ENCODE peak calls at places on chromosomes 13 and 19, in five cellular contexts. One of them, this sample, is unnamed.

GRCh38 chr13:107864543-107865460 is 350.5 kb downstream of the LIG4 start:
- DNase-seq in left ventricle myocardium inferior: no peak
- DNase-seq in left ventricle myocardium superior: no peak
- DNase-seq in CD4-positive, alpha-beta T cell: no peak
- DNase-seq in Daoy: peak; percentile 51
- DNase-seq in this sample: no peak

GRCh38 chr19:23887642-23888041 is 27.0 kb upstream of the ZNF726 start:
- DNase-seq in left ventricle myocardium inferior: no peak
- DNase-seq in left ventricle myocardium superior: no peak
- DNase-seq in CD4-positive, alpha-beta T cell: no peak
- DNase-seq in Daoy: no peak
- DNase-seq in this sample: no peak

GRCh38 chr13:99471231-99472202 is 29.8 kb upstream of the TM9SF2 start:
- DNase-seq in left ventricle myocardium inferior: no peak
- DNase-seq in left ventricle myocardium superior: no peak
- DNase-seq in CD4-positive, alpha-beta T cell: no peak
- DNase-seq in Daoy: no peak
- DNase-seq in this sample: no peak

GRCh38 chr13:98018293-98018692 is 64.8 kb downstream of the IPO5 start:
- DNase-seq in left ventricle myocardium inferior: no peak
- DNase-seq in left ventricle myocardium superior: no peak
- DNase-seq in CD4-positive, alpha-beta T cell: no peak
- DNase-seq in Daoy: no peak
- DNase-seq in this sample: no peak

GRCh38 chr13:44872751-44873150 is 116.5 kb downstream of the NUFIP1 start:
- DNase-seq in left ventricle myocardium inferior: no peak
- DNase-seq in left ventricle myocardium superior: no peak
- DNase-seq in CD4-positive, alpha-beta T cell: no peak
- DNase-seq in Daoy: no peak
- DNase-seq in this sample: no peak

GRCh38 chr19:5696196-5697021 is 6.3 kb downstream of the RPL36 start:
- DNase-seq in left ventricle myocardium inferior: no peak
- DNase-seq in left ventricle myocardium superior: peak; percentile 33
- DNase-seq in CD4-positive, alpha-beta T cell: no peak
- DNase-seq in Daoy: peak; percentile 47
- DNase-seq in this sample: no peak

GRCh38 chr13:78976696-78977095 is 317.7 kb upstream of the OBI1 start:
- DNase-seq in left ventricle myocardium inferior: no peak
- DNase-seq in left ventricle myocardium superior: no peak
- DNase-seq in CD4-positive, alpha-beta T cell: no peak
- DNase-seq in Daoy: no peak
- DNase-seq in this sample: no peak

GRCh38 chr19:55178781-55179569 is 1.1 kb downstream of the SYT5 start:
- DNase-seq in left ventricle myocardium inferior: peak; percentile 46
- DNase-seq in left ventricle myocardium superior: peak; percentile 71
- DNase-seq in CD4-positive, alpha-beta T cell: peak; percentile 96
- DNase-seq in Daoy: peak; percentile 87
- DNase-seq in this sample: peak; percentile 97

GRCh38 chr19:8180018-8180417 is 29.2 kb upstream of the CERS4 start:
- DNase-seq in left ventricle myocardium inferior: no peak
- DNase-seq in left ventricle myocardium superior: no peak
- DNase-seq in CD4-positive, alpha-beta T cell: no peak
- DNase-seq in Daoy: no peak
- DNase-seq in this sample: no peak

GRCh38 chr19:30385174-30385573 is 13.0 kb downstream of the ZNF536 start:
- DNase-seq in left ventricle myocardium inferior: no peak
- DNase-seq in left ventricle myocardium superior: no peak
- DNase-seq in CD4-positive, alpha-beta T cell: no peak
- DNase-seq in Daoy: no peak
- DNase-seq in this sample: no peak

GRCh38 chr19:33470686-33471085 is 50.9 kb downstream of the PEPD start:
- DNase-seq in left ventricle myocardium inferior: no peak
- DNase-seq in left ventricle myocardium superior: no peak
- DNase-seq in CD4-positive, alpha-beta T cell: no peak
- DNase-seq in Daoy: no peak
- DNase-seq in this sample: no peak

GRCh38 chr19:51467864-51468544 is 9.8 kb upstream of the SIGLEC8 start:
- DNase-seq in left ventricle myocardium inferior: no peak
- DNase-seq in left ventricle myocardium superior: no peak
- DNase-seq in CD4-positive, alpha-beta T cell: no peak
- DNase-seq in Daoy: no peak
- DNase-seq in this sample: no peak

GRCh38 chr19:52148256-52148655 is 8.5 kb upstream of the ZNF616 start:
- DNase-seq in left ventricle myocardium inferior: no peak
- DNase-seq in left ventricle myocardium superior: no peak
- DNase-seq in CD4-positive, alpha-beta T cell: no peak
- DNase-seq in Daoy: no peak
- DNase-seq in this sample: no peak

GRCh38 chr19:16295071-16295470 is 29.6 kb upstream of the KLF2 start:
- DNase-seq in left ventricle myocardium inferior: no peak
- DNase-seq in left ventricle myocardium superior: no peak
- DNase-seq in CD4-positive, alpha-beta T cell: no peak
- DNase-seq in Daoy: no peak
- DNase-seq in this sample: no peak

GRCh38 chr13:76620036-76620435 is 266.2 kb downstream of the KCTD12 start:
- DNase-seq in left ventricle myocardium inferior: no peak
- DNase-seq in left ventricle myocardium superior: no peak
- DNase-seq in CD4-positive, alpha-beta T cell: no peak
- DNase-seq in Daoy: no peak
- DNase-seq in this sample: no peak

GRCh38 chr13:97241761-97242160 is 19.6 kb downstream of the MBNL2 start:
- DNase-seq in left ventricle myocardium inferior: no peak
- DNase-seq in left ventricle myocardium superior: no peak
- DNase-seq in CD4-positive, alpha-beta T cell: no peak
- DNase-seq in Daoy: no peak
- DNase-seq in this sample: no peak

GRCh38 chr13:96835591-96835990 is 158.7 kb downstream of the OXGR1 start:
- DNase-seq in left ventricle myocardium inferior: no peak
- DNase-seq in left ventricle myocardium superior: no peak
- DNase-seq in CD4-positive, alpha-beta T cell: no peak
- DNase-seq in Daoy: no peak
- DNase-seq in this sample: no peak

GRCh38 chr13:44236370-44236769 is 137.3 kb upstream of the SERP2 start:
- DNase-seq in left ventricle myocardium inferior: no peak
- DNase-seq in left ventricle myocardium superior: no peak
- DNase-seq in CD4-positive, alpha-beta T cell: no peak
- DNase-seq in Daoy: no peak
- DNase-seq in this sample: no peak

GRCh38 chr13:51057931-51058330 is 53.1 kb downstream of the C13orf42 start:
- DNase-seq in left ventricle myocardium inferior: no peak
- DNase-seq in left ventricle myocardium superior: no peak
- DNase-seq in CD4-positive, alpha-beta T cell: no peak
- DNase-seq in Daoy: no peak
- DNase-seq in this sample: no peak

GRCh38 chr19:41616785-41617621 is 9.9 kb downstream of the CEACAM4 start:
- DNase-seq in left ventricle myocardium inferior: no peak
- DNase-seq in left ventricle myocardium superior: no peak
- DNase-seq in CD4-positive, alpha-beta T cell: no peak
- DNase-seq in Daoy: no peak
- DNase-seq in this sample: no peak

GRCh38 chr13:105611424-105611823 is 924.0 kb downstream of the EFNB2 start:
- DNase-seq in left ventricle myocardium inferior: no peak
- DNase-seq in left ventricle myocardium superior: no peak
- DNase-seq in CD4-positive, alpha-beta T cell: no peak
- DNase-seq in Daoy: peak; percentile 16
- DNase-seq in this sample: no peak

GRCh38 chr19:54955356-54955755 is 8.0 kb upstream of the NLRP7 start:
- DNase-seq in left ventricle myocardium inferior: no peak
- DNase-seq in left ventricle myocardium superior: no peak
- DNase-seq in CD4-positive, alpha-beta T cell: no peak
- DNase-seq in Daoy: peak; percentile 87
- DNase-seq in this sample: no peak

GRCh38 chr13:33519561-33520479 is 234.3 kb upstream of the STARD13 start:
- DNase-seq in left ventricle myocardium inferior: no peak
- DNase-seq in left ventricle myocardium superior: no peak
- DNase-seq in CD4-positive, alpha-beta T cell: no peak
- DNase-seq in Daoy: peak; percentile 46
- DNase-seq in this sample: no peak

GRCh38 chr19:2719910-2720776 is 1.0 kb downstream of the DIRAS1 start:
- DNase-seq in left ventricle myocardium inferior: peak; percentile 60
- DNase-seq in left ventricle myocardium superior: peak; percentile 75
- DNase-seq in CD4-positive, alpha-beta T cell: no peak
- DNase-seq in Daoy: peak; percentile 43
- DNase-seq in this sample: no peak

GRCh38 chr13:36282818-36283432 is 14.7 kb downstream of the CCDC169 start:
- DNase-seq in left ventricle myocardium inferior: no peak
- DNase-seq in left ventricle myocardium superior: no peak
- DNase-seq in CD4-positive, alpha-beta T cell: no peak
- DNase-seq in Daoy: no peak
- DNase-seq in this sample: no peak

GRCh38 chr13:89401209-89401810 is 1730.1 kb downstream of the SLITRK5 start:
- DNase-seq in left ventricle myocardium inferior: no peak
- DNase-seq in left ventricle myocardium superior: no peak
- DNase-seq in CD4-positive, alpha-beta T cell: no peak
- DNase-seq in Daoy: no peak
- DNase-seq in this sample: no peak

GRCh38 chr19:45468159-45468651 is 409 bp downstream of the FOSB start:
- DNase-seq in left ventricle myocardium inferior: no peak
- DNase-seq in left ventricle myocardium superior: peak; percentile 43
- DNase-seq in CD4-positive, alpha-beta T cell: peak; percentile 46
- DNase-seq in Daoy: peak; percentile 58
- DNase-seq in this sample: no peak

GRCh38 chr13:72221276-72221962 is 354.4 kb upstream of the DACH1 start:
- DNase-seq in left ventricle myocardium inferior: no peak
- DNase-seq in left ventricle myocardium superior: peak; percentile 24
- DNase-seq in CD4-positive, alpha-beta T cell: no peak
- DNase-seq in Daoy: no peak
- DNase-seq in this sample: no peak

GRCh38 chr19:13025819-13026477 is 30.7 kb downstream of the NFIX start:
- DNase-seq in left ventricle myocardium inferior: no peak
- DNase-seq in left ventricle myocardium superior: no peak
- DNase-seq in CD4-positive, alpha-beta T cell: no peak
- DNase-seq in Daoy: no peak
- DNase-seq in this sample: no peak

GRCh38 chr19:48489608-48490216 is 20.5 kb downstream of the CYTH2 start:
- DNase-seq in left ventricle myocardium inferior: peak; percentile 73
- DNase-seq in left ventricle myocardium superior: peak; percentile 87
- DNase-seq in CD4-positive, alpha-beta T cell: peak; percentile 77
- DNase-seq in Daoy: peak; percentile 83
- DNase-seq in this sample: peak; percentile 80

GRCh38 chr19:1354496-1355257 is 29.0 kb upstream of the NDUFS7 start:
- DNase-seq in left ventricle myocardium inferior: peak; percentile 92
- DNase-seq in left ventricle myocardium superior: peak; percentile 96
- DNase-seq in CD4-positive, alpha-beta T cell: peak; percentile 64
- DNase-seq in Daoy: peak; percentile 95
- DNase-seq in this sample: peak; percentile 80

GRCh38 chr13:102968572-102969228 is 97.5 kb downstream of the SLC10A2 start:
- DNase-seq in left ventricle myocardium inferior: no peak
- DNase-seq in left ventricle myocardium superior: no peak
- DNase-seq in CD4-positive, alpha-beta T cell: no peak
- DNase-seq in Daoy: no peak
- DNase-seq in this sample: no peak

GRCh38 chr19:38808741-38809140 is 4.0 kb downstream of the LGALS4 start:
- DNase-seq in left ventricle myocardium inferior: no peak
- DNase-seq in left ventricle myocardium superior: no peak
- DNase-seq in CD4-positive, alpha-beta T cell: no peak
- DNase-seq in Daoy: no peak
- DNase-seq in this sample: no peak

GRCh38 chr19:15629003-15629880 is 11.5 kb upstream of the CYP4F3 start:
- DNase-seq in left ventricle myocardium inferior: peak; percentile 80
- DNase-seq in left ventricle myocardium superior: peak; percentile 89
- DNase-seq in CD4-positive, alpha-beta T cell: peak; percentile 94
- DNase-seq in Daoy: peak; percentile 72
- DNase-seq in this sample: peak; percentile 84

GRCh38 chr19:48481191-48481500 is 12.0 kb downstream of the CYTH2 start:
- DNase-seq in left ventricle myocardium inferior: no peak
- DNase-seq in left ventricle myocardium superior: no peak
- DNase-seq in CD4-positive, alpha-beta T cell: no peak
- DNase-seq in Daoy: no peak
- DNase-seq in this sample: no peak

GRCh38 chr13:21537105-21537504 is 66.9 kb downstream of the MICU2 start:
- DNase-seq in left ventricle myocardium inferior: no peak
- DNase-seq in left ventricle myocardium superior: no peak
- DNase-seq in CD4-positive, alpha-beta T cell: no peak
- DNase-seq in Daoy: no peak
- DNase-seq in this sample: no peak

GRCh38 chr19:31284621-31285020 is 64.6 kb downstream of the TSHZ3 start:
- DNase-seq in left ventricle myocardium inferior: no peak
- DNase-seq in left ventricle myocardium superior: no peak
- DNase-seq in CD4-positive, alpha-beta T cell: no peak
- DNase-seq in Daoy: no peak
- DNase-seq in this sample: no peak

GRCh38 chr19:40745402-40745780 is 4.9 kb downstream of the ACTMAP start:
- DNase-seq in left ventricle myocardium inferior: no peak
- DNase-seq in left ventricle myocardium superior: no peak
- DNase-seq in CD4-positive, alpha-beta T cell: no peak
- DNase-seq in Daoy: no peak
- DNase-seq in this sample: no peak

This sample was measured in CD8-positive, alpha-beta memory T cell.